ENCODE peak calls at places on chromosome 12, in seven cellular contexts. Y, J, L, Z, N, Q and A are unnamed samples.

GRCh38 chr12:47903151-47903611 is 1.6 kb downstream of the VDR start:
- DNase-seq in L (no peak), Q (no peak), J (no peak), Z (no peak), N (peak; percentile 64), Y (peak; percentile 76), A (no peak)

GRCh38 chr12:104514127-104514810 is 57.5 kb downstream of the CHST11 start:
- DNase-seq in L (no peak), Q (no peak), N (no peak), J (no peak), Y (no peak), Z (no peak), A (no peak)

GRCh38 chr12:1222858-1223644 is 232.0 kb downstream of the ERC1 start:
- DNase-seq in Y (no peak), J (no peak), Q (no peak), N (no peak), Z (no peak), L (no peak), A (no peak)

GRCh38 chr12:100824476-100824875 is 29.9 kb downstream of the ANO4 start:
- DNase-seq in Z (no peak), Q (no peak), Y (no peak), J (no peak), L (no peak), N (peak; percentile 34), A (peak; percentile 44)

GRCh38 chr12:127230843-127231260 is 1036.1 kb upstream of the TMEM132C start:
- DNase-seq in J (no peak), Z (no peak), Q (no peak), L (no peak), N (peak; percentile 43), Y (peak; percentile 94), A (no peak)

GRCh38 chr12:114961491-114961890 is 277.5 kb upstream of the TBX3 start:
- DNase-seq in Q (no peak), L (no peak), J (no peak), Z (no peak), N (no peak), Y (no peak), A (no peak)

GRCh38 chr12:121466800-121467637 is 67.1 kb downstream of the RNF34 start:
- DNase-seq in J (peak; percentile 92), L (peak; percentile 41), Z (peak; percentile 88), N (peak; percentile 85), Y (peak; percentile 82), Q (peak; percentile 85), A (peak; percentile 91)

GRCh38 chr12:76310110-76310509 is 38.1 kb downstream of the BBS10 start:
- DNase-seq in Q (no peak), N (no peak), Z (no peak), Y (peak; percentile 54), J (no peak), L (no peak), A (no peak)

GRCh38 chr12:65248656-65249633 is 29.5 kb upstream of the MSRB3 start:
- DNase-seq in N (peak; percentile 3), Y (no peak), Z (no peak), L (no peak), Q (no peak), J (no peak), A (peak; percentile 14)

GRCh38 chr12:123163227-123163626 is 12.3 kb upstream of the PITPNM2 start:
- DNase-seq in Y (no peak), Z (no peak), Q (peak; percentile 38), N (no peak), L (no peak), J (no peak), A (no peak)

GRCh38 chr12:47837190-47838171 is 17.8 kb upstream of the HDAC7 start:
- DNase-seq in Z (peak; percentile 66), Y (peak; percentile 68), Q (peak; percentile 42), N (peak; percentile 70), L (no peak), J (peak; percentile 78), A (peak; percentile 81)

GRCh38 chr12:77120695-77121094 is 55.3 kb upstream of the E2F7 start:
- DNase-seq in Y (peak; percentile 65), J (no peak), Q (no peak), Z (no peak), L (no peak), N (peak; percentile 49), A (no peak)

GRCh38 chr12:69915964-69916363 is 90.9 kb downstream of the MYRFL start:
- DNase-seq in N (no peak), J (no peak), L (no peak), Y (no peak), Z (no peak), Q (no peak), A (no peak)

GRCh38 chr12:54689984-54690383 is 41.8 kb upstream of the DCD start:
- DNase-seq in L (peak; percentile 25), Q (no peak), Z (no peak), J (peak; percentile 79), N (no peak), Y (no peak), A (peak; percentile 92)

GRCh38 chr12:20523658-20524057 is 155.3 kb downstream of the PDE3A start:
- DNase-seq in J (no peak), N (no peak), Z (no peak), Y (peak; percentile 65), L (no peak), Q (no peak), A (no peak)

GRCh38 chr12:64039285-64039871 is 182.7 kb downstream of the KICS2 start:
- DNase-seq in Y (peak; percentile 74), J (no peak), Z (peak; percentile 3), L (no peak), N (peak; percentile 30), Q (no peak), A (no peak)

GRCh38 chr12:5915511-5915910 is 29.5 kb downstream of the ANO2 start:
- DNase-seq in N (no peak), Y (no peak), L (no peak), J (peak; percentile 18), Z (no peak), Q (no peak), A (no peak)

GRCh38 chr12:45591635-45592034 is 137.9 kb upstream of the ARID2 start:
- DNase-seq in Q (no peak), Z (no peak), Y (no peak), N (no peak), J (no peak), L (no peak), A (no peak)

GRCh38 chr12:107229827-107230226 is 136.5 kb upstream of the CRY1 start:
- DNase-seq in Z (no peak), L (no peak), N (no peak), Y (no peak), Q (no peak), J (no peak), A (no peak)
- H2BK120ac ChIP-seq in Z (no peak overlapping the region), L (no peak overlapping the region), N (no peak overlapping the region), Y (no peak overlapping the region), Q (no peak overlapping the region), J (no peak overlapping the region), A (no peak overlapping the region)

DNA sequence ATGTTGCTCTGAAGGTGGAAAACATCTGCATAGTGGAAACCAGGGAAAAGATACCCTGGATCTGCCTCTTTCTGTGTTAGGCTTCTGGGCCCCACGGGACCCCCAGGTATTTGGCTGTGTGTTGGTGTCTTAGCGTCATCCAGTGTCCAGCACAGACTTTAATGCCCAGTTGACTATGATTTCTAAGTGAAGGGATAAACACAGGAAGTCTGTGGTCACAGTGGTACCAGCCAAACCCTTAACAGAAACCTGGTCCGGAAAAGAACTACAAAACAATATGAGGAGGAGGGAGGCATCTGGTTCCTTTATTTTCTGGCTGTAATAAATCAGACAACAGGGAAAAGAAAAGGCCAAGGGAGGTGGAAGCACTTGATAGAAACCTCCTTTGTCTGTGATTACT is 56.4 kb downstream of the CMKLR1 start:
- DNase-seq in Q (no peak), L (no peak), N (no peak), Y (no peak), J (no peak), Z (no peak), A (no peak)
- H2BK120ac ChIP-seq in Q (no peak overlapping the region), L (no peak overlapping the region), N (no peak overlapping the region), Y (no peak overlapping the region), J (no peak overlapping the region), Z (no peak overlapping the region), A (no peak overlapping the region)

GRCh38 chr12:57765003-57765697 is 1.7 kb downstream of the CYP27B1 start:
- DNase-seq in Y (peak; percentile 17), N (peak; percentile 55), L (no peak), Z (no peak), J (peak; percentile 78), Q (no peak), A (peak; percentile 78)

GRCh38 chr12:57767876-57768275 is 998 bp upstream of the CYP27B1 start:
- DNase-seq in Z (no peak), N (no peak), J (no peak), Y (no peak), L (no peak), Q (no peak), A (no peak)

GRCh38 chr12:57767317-57767716 is 439 bp upstream of the CYP27B1 start:
- DNase-seq in Y (no peak), J (no peak), N (no peak), L (no peak), Q (no peak), Z (no peak), A (no peak)

GRCh38 chr12:57765698-57766463 is 997 bp downstream of the CYP27B1 start:
- DNase-seq in L (no peak), J (peak; percentile 48), N (no peak), Q (no peak), Z (no peak), Y (no peak), A (no peak)

GRCh38 chr12:57766464-57767311 is at the start of gene CYP27B1:
- DNase-seq in Q (peak; percentile 54), Y (peak; percentile 7), N (no peak), Z (no peak), J (peak; percentile 87), L (peak; percentile 57), A (peak; percentile 81)
- H2BK120ac ChIP-seq in Q (no peak within 1 kb of the TSS), Y (no peak within 1 kb of the TSS), N (no peak within 1 kb of the TSS), Z (no peak within 1 kb of the TSS), J (no peak within 1 kb of the TSS), L (no peak within 1 kb of the TSS), A (no peak within 1 kb of the TSS)

DNA sequence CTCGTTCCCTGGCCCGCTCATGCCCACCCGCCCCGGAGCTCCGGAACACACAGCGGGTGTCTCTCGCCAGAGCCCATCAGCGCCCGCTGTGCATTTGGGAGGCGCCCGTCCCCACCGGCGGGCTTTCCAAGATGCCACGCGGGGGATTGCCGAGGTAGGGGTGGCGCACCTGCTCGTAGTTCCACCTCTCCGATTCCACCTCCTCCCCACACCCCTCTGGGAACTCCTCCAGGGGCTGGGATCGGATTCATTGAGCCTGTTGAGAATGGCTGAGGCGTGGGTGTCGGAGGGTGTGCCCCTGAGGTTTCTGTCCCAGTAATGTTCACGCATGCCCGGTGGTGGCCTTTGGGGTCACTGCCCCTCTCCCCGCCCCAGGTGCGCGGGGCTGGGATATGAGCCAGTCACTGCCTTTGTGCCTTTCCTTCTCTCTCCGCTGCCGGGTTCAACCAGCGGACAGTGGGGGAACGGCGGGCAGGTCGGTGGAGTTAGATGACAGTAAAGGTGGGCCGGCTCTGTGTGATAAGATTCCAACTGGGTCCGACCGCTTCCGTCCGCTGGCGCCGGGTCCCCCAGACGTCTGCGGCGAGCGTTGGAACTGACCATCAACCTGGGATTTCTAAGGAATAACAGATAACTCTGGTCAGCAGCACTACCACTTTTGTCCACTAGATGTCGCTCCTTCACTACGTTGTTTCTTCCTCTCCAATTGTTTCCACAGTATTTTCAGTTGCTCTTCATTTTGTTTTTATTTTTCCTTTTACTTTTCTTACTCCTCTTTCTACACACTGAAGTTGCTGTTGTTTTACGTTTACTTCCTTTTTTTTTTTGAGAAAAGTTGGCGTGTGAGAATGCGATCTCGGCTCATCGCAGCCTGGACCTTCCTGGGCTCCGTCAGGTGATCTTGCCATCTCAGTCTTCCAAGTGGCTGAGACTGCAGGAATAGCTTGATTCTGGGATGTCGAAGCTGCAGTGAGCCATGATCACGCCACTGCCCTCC is 178.1 kb upstream of the ALG10B start:
- DNase-seq in Z (peak; percentile 24), N (peak; percentile 53), Y (peak; percentile 44), L (no peak), J (peak; percentile 49), Q (peak; percentile 69), A (peak; percentile 57)
- H2BK120ac ChIP-seq in Z (no peak overlapping the region), N (no peak overlapping the region), Y (no peak overlapping the region), L (no peak overlapping the region), J (no peak overlapping the region), Q (no peak overlapping the region), A (no peak overlapping the region)

GRCh38 chr12:40557980-40558379 is 134.3 kb upstream of the CNTN1 start:
- DNase-seq in J (no peak), Q (no peak), Z (no peak), N (no peak), Y (no peak), L (no peak), A (no peak)
- H2BK120ac ChIP-seq in J (no peak overlapping the region), Q (no peak overlapping the region), Z (no peak overlapping the region), N (no peak overlapping the region), Y (no peak overlapping the region), L (no peak overlapping the region), A (no peak overlapping the region)